ENCODE peak calls at places on chromosomes 2 and 18, in seven cellular contexts. F, Y, B, I, Q, X and Z are unnamed samples.

GRCh38 chr2:118846667-118847446 is 591 bp downstream of the EN1 start:
- DNase-seq in X (no peak), Q (no peak), B (no peak), I (peak), F (no peak), Y (no peak), Z (no peak)

GRCh38 chr2:28413152-28413895 is 20.7 kb downstream of the FOSL2 start:
- DNase-seq in B (no peak), Q (peak), Y (peak), F (no peak), X (no peak), I (peak), Z (no peak)

GRCh38 chr2:234649951-234650350 is 153.1 kb upstream of the ARL4C start:
- DNase-seq in I (no peak), X (no peak), Q (no peak), B (no peak), Y (no peak), F (no peak), Z (no peak)

GRCh38 chr2:98157557-98157956 is 70.6 kb downstream of the VWA3B start:
- DNase-seq in Q (no peak), B (no peak), Y (no peak), I (peak), X (no peak), F (no peak), Z (no peak)

GRCh38 chr18:46211816-46212215 is 107.6 kb downstream of the HAUS1 start:
- DNase-seq in B (no peak), Y (no peak), X (no peak), Q (no peak), I (no peak), F (no peak), Z (no peak)

GRCh38 chr2:141869572-141869971 is 261.2 kb downstream of the LRP1B start:
- DNase-seq in B (no peak), X (no peak), Y (no peak), F (no peak), I (no peak), Q (no peak), Z (no peak)

GRCh38 chr2:226836548-226836885 is 663 bp downstream of the RHBDD1 start:
- DNase-seq in X (no peak), I (no peak), F (no peak), B (no peak), Y (no peak), Q (no peak), Z (no peak)

GRCh38 chr18:33577688-33578370 is at the start of gene ASXL3:
- DNase-seq in Q (peak), X (no peak), B (no peak), I (peak), Y (peak), F (peak), Z (peak)

DNA sequence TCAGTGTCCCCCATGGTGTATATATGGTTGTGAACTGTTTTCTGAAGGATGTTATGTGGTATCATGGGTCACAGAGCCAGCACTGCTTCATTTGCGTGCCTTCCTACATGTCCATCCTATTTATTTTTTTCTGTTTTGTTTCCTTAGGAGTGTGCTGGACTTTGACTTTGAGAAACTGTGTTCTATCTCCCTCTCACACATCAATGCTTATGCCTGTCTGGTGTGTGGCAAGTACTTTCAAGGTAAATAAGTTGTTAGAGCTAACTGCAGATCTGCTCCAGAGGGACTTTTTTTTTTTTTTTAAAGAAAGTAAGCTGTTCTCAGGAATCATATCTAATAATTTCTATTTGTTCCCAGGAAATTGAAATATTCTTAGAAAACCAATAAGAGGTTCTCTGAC is 5.4 kb downstream of the USP39 start:
- DNase-seq in F (no peak), Y (no peak), Q (no peak), X (no peak), B (no peak), I (no peak), Z (no peak)
- H3K27ac ChIP-seq in F (no peak), Y (no peak), Q (no peak), X (no peak), B (no peak), I (no peak), Z (no peak)

DNA sequence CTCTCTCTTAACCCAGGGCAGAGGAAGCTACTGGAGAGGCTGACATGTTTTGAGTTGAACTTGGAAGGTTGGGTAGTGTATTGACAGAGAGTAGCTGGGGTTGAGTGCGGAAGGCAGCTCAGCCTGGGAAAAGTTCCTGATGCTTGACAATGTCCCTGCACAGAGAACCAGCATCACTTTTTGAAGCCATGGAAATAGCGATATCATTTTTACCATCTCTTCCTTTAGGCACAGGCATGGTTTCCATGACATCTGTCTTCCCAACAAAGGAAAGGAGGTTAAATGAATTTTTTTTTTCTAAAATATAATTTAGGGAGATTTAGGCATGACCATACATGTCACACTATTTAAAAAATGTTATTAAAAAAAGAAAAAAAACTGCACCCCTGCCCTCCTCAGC is 78.3 kb upstream of the KCNE4 start:
- DNase-seq in F (no peak), X (no peak), I (no peak), Y (no peak), Q (no peak), B (no peak), Z (no peak)
- H3K27ac ChIP-seq in F (no peak), X (no peak), I (no peak), Y (no peak), Q (no peak), B (no peak), Z (no peak)

DNA sequence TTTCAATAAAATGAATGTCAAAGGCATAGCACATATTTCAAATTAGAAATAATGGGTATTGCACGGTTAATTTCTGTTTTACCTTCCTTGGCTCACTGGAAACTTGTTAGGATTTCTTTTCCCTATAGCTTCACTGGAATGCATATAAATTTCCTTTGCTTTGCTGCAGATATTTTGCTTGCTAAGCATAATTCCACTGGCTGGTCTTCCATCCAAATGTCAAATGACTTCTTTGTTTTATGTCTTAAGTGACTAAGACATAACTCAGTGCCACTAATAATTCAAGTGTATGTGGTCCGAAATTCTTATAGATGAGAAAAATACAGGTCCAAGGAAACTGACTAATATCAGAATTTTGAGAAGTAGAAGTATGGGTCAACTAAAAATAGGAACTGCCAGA is 182.8 kb upstream of the PGAP1 start:
- DNase-seq in B (no peak), X (no peak), Y (no peak), I (no peak), Q (no peak), F (no peak), Z (no peak)
- H3K27ac ChIP-seq in B (peak), X (no peak), Y (no peak), I (no peak), Q (peak), F (peak), Z (peak)

GRCh38 chr2:160719116-160719515 is 225.5 kb upstream of the RBMS1 start:
- DNase-seq in Q (no peak), X (no peak), I (peak), B (peak), Y (no peak), F (no peak), Z (no peak)
- H3K27ac ChIP-seq in Q (no peak), X (no peak), I (no peak), B (no peak), Y (no peak), F (no peak), Z (no peak)